ENCODE peak calls at places on chromosomes 16 and 17, in nine cellular contexts. X, G, Q, C, I, O, K, R and A are unnamed samples.

GRCh38 chr17:5861246-5861645 is 208.9 kb upstream of the WSCD1 start:
- DNase-seq in X (no peak), G (no peak), Q (no peak), C (no peak), I (no peak), O (no peak), K (no peak), R (no peak), A (no peak)

GRCh38 chr16:47873434-47873833 is 282.4 kb downstream of the ABCC12 start:
- DNase-seq in X (no peak), G (peak), Q (no peak), C (peak), I (no peak), O (peak), K (no peak), R (no peak), A (no peak)

GRCh38 chr16:23679274-23679985 is 741 bp downstream of the PLK1 start:
- DNase-seq in X (peak), G (peak), Q (no peak), C (peak), I (peak), O (peak), K (no peak), R (no peak), A (peak)

GRCh38 chr16:69917739-69918138 is 33.4 kb upstream of the CLEC18A start:
- DNase-seq in X (peak), G (peak), Q (no peak), C (no peak), I (peak), O (no peak), K (no peak), R (no peak), A (peak)

GRCh38 chr16:57507414-57508083 is 21.3 kb upstream of the DOK4 start:
- DNase-seq in X (no peak), G (no peak), Q (no peak), C (peak), I (no peak), O (peak), K (no peak), R (peak), A (peak)

GRCh38 chr16:72860726-72861562 is 187.0 kb downstream of the ZFHX3 start:
- DNase-seq in X (no peak), G (no peak), Q (no peak), C (no peak), I (no peak), O (no peak), K (no peak), R (peak), A (no peak)

GRCh38 chr17:2435181-2435741 is 34.4 kb upstream of the MNT start:
- DNase-seq in X (no peak), G (peak), Q (no peak), C (no peak), I (no peak), O (no peak), K (no peak), R (peak), A (peak)

GRCh38 chr17:35447494-35447893 is 1.1 kb downstream of the SLFN13 start:
- DNase-seq in X (no peak), G (no peak), Q (no peak), C (no peak), I (no peak), O (no peak), K (no peak), R (no peak), A (peak)

GRCh38 chr16:90019543-90020259 is 445 bp upstream of the DBNDD1 start:
- DNase-seq in X (peak), G (peak), Q (no peak), C (peak), I (peak), O (no peak), K (peak), R (peak), A (peak)

GRCh38 chr16:30885196-30885595 is 8.7 kb downstream of the BCL7C start:
- DNase-seq in X (no peak), G (no peak), Q (no peak), C (no peak), I (no peak), O (no peak), K (no peak), R (no peak), A (no peak)

GRCh38 chr16:1042776-1043349 is 29.7 kb upstream of the SSTR5 start:
- DNase-seq in X (peak), G (no peak), Q (no peak), C (peak), I (peak), O (no peak), K (no peak), R (no peak), A (no peak)

GRCh38 chr16:11409398-11409797 is 64.1 kb downstream of the RMI2 start:
- DNase-seq in X (no peak), G (no peak), Q (no peak), C (no peak), I (no peak), O (no peak), K (no peak), R (no peak), A (no peak)

GRCh38 chr16:3912897-3913296 is 32.4 kb upstream of the CREBBP start:
- DNase-seq in X (no peak), G (no peak), Q (no peak), C (no peak), I (no peak), O (no peak), K (no peak), R (no peak), A (no peak)